ENCODE peak calls at places on chromosomes 7 and 10, in six cellular contexts. H, K, J, T, M and N are unnamed samples.

GRCh38 chr7:81236560-81236959 is 317.7 kb upstream of the SEMA3C start:
- DNase-seq in H (no peak), K (no peak), J (no peak), T (no peak), M (no peak), N (no peak)

GRCh38 chr10:109239371-109239770 is 683.9 kb downstream of the XPNPEP1 start:
- DNase-seq in H (no peak), K (no peak), J (no peak), T (no peak), M (peak), N (no peak)

GRCh38 chr7:80385512-80385911 is 126.4 kb downstream of the GNAT3 start:
- DNase-seq in H (no peak), K (no peak), J (no peak), T (no peak), M (no peak), N (no peak)

GRCh38 chr10:126561499-126562208 is 108.8 kb downstream of the C10orf90 start:
- DNase-seq in H (no peak), K (no peak), J (no peak), T (no peak), M (no peak), N (no peak)

GRCh38 chr7:42227523-42227922 is 9.5 kb downstream of the GLI3 start:
- DNase-seq in H (no peak), K (no peak), J (no peak), T (no peak), M (no peak), N (peak)

GRCh38 chr10:106182542-106182941 is 982.0 kb downstream of the SORCS1 start:
- DNase-seq in H (no peak), K (peak), J (no peak), T (no peak), M (no peak), N (no peak)

GRCh38 chr10:35690534-35690933 is 48.4 kb upstream of the FZD8 start:
- DNase-seq in H (no peak), K (no peak), J (peak), T (no peak), M (no peak), N (no peak)

GRCh38 chr10:43233601-43234430 is 33.0 kb downstream of the RASGEF1A start:
- DNase-seq in H (no peak), K (peak), J (no peak), T (peak), M (no peak), N (no peak)

GRCh38 chr7:30846378-30846777 is 65.3 kb upstream of the AQP1 start:
- DNase-seq in H (no peak), K (no peak), J (peak), T (no peak), M (no peak), N (no peak)

GRCh38 chr10:15515207-15515606 is 144.1 kb upstream of the FAM171A1 start:
- DNase-seq in H (no peak), K (no peak), J (peak), T (no peak), M (no peak), N (no peak)

GRCh38 chr7:953547-954327 is 743 bp downstream of the ADAP1 start:
- DNase-seq in H (no peak), K (peak), J (peak), T (peak), M (no peak), N (peak)

GRCh38 chr7:956031-956430 is 1.6 kb upstream of the ADAP1 start:
- DNase-seq in H (no peak), K (peak), J (no peak), T (no peak), M (no peak), N (no peak)

GRCh38 chr7:952548-953441 is 1.7 kb downstream of the ADAP1 start:
- DNase-seq in H (no peak), K (peak), J (no peak), T (no peak), M (no peak), N (no peak)

GRCh38 chr7:951881-952547 is 2.5 kb downstream of the ADAP1 start:
- DNase-seq in H (no peak), K (peak), J (no peak), T (no peak), M (no peak), N (no peak)

GRCh38 chr7:954330-955238 is at the start of gene ADAP1:
- DNase-seq in H (no peak), K (peak), J (no peak), T (peak), M (no peak), N (peak)
- TF ChIP-seq CTCF in H (peak), K (no peak), J (no peak), T (no peak), M (peak), N (peak)

GRCh38 chr10:125159486-125159931 is 854 bp downstream of the CTBP2 start:
- DNase-seq in H (no peak), K (peak), J (no peak), T (no peak), M (no peak), N (no peak)

GRCh38 chr10:125160856-125161569 is 650 bp upstream of the CTBP2 start:
- DNase-seq in H (no peak), K (peak), J (peak), T (peak), M (peak), N (peak)

GRCh38 chr10:125162181-125162906 is 2.0 kb upstream of the CTBP2 start:
- DNase-seq in H (no peak), K (no peak), J (peak), T (no peak), M (no peak), N (no peak)

GRCh38 chr10:125159932-125160855 is at the start of gene CTBP2:
- DNase-seq in H (no peak), K (peak), J (peak), T (peak), M (no peak), N (no peak)

DNA sequence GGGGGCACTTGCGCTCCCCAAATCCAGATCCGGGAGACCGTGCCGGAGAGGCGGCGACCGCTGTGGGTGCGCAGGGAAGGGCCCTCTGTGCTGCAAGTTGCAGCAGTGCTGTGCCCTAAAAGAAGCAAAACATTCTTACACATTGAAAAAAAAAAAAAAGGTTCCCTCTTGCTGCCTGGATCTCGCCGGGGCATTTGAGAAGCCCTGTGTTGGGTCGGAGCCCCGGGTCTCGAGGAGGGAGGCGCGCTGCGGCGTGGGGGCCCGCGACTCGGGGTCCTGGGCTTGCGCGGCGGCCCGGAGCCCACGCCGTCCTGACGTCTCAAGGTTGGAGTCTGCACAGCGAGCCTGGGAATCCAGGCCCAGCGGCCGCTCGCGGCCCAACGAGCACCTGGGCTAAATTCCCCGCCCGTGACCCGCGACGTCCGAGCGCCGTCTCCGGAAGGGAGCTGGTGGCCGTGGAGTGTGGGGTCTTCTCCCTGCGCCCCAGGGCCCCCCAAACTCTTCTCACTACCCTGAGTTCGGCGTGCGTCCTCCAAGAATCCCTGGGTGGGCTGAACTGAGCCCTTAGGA is 1.3 kb upstream of the CTBP2 start:
- DNase-seq in H (no peak), K (peak), J (no peak), T (no peak), M (no peak), N (no peak)
- TF ChIP-seq CTCF in H (peak), K (peak), J (peak), T (peak), M (peak), N (no peak)

GRCh38 chr7:66894463-66895080 is 26.5 kb upstream of the TMEM248 start:
- DNase-seq in H (no peak), K (no peak), J (no peak), T (no peak), M (no peak), N (no peak)
- TF ChIP-seq CTCF in H (peak), K (no peak), J (peak), T (peak), M (peak), N (no peak)

GRCh38 chr10:22992621-22993020 is 64.8 kb downstream of the ARMC3 start:
- DNase-seq in H (no peak), K (no peak), J (no peak), T (no peak), M (no peak), N (no peak)

GRCh38 chr10:22990443-22990842 is 62.6 kb downstream of the ARMC3 start:
- DNase-seq in H (no peak), K (no peak), J (no peak), T (no peak), M (no peak), N (no peak)

GRCh38 chr10:22992075-22992474 is 64.2 kb downstream of the ARMC3 start:
- DNase-seq in H (no peak), K (no peak), J (no peak), T (no peak), M (no peak), N (peak)

GRCh38 chr10:22986771-22987542 is 59.1 kb downstream of the ARMC3 start:
- DNase-seq in H (no peak), K (no peak), J (no peak), T (no peak), M (peak), N (no peak)

DNA sequence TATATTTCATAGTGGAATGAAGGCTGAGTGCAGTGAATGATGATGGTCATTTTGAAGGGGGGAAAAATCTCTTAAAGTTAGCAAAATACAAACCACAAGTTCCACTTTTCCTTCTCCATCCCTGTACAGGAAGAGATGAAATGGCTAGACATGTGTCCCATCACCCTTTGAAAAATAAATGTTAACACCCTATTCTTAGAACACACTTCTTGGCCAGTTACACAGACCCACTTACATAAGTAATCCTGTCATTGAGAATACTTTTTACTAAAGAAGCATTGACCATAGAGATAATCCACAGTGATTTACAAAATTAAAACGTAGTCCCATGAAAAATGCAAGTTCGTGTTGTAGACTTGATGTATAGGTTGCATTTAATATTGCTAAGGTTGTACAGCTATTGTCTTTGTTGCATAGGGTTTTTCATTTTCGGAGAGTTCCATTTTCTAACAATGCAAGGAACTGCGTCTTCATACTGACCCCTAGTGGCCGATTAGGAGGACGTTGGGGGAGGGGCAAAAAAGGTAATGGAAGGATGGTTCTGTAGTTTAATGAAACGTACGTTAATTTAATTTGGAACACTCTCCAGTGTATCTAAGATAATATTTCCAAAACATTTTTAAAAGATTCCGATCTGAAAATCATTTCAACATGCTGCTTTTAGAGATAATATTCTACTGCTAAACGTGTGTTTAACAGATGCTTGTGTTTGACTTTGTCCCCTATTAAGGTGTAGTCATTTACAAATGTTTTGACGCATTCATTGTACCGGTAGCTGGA is 60.9 kb downstream of the ARMC3 start:
- DNase-seq in H (peak), K (no peak), J (peak), T (peak), M (peak), N (peak)
- TF ChIP-seq CTCF in H (peak), K (peak), J (peak), T (peak), M (peak), N (peak)

GRCh38 chr10:127715782-127716378 is 21.1 kb upstream of the FOXI2 start:
- DNase-seq in H (peak), K (no peak), J (no peak), T (no peak), M (no peak), N (no peak)
- TF ChIP-seq CTCF in H (peak), K (peak), J (peak), T (peak), M (no peak), N (peak)

GRCh38 chr10:26435852-26436251 is 2.3 kb upstream of the APBB1IP start:
- DNase-seq in H (no peak), K (no peak), J (no peak), T (no peak), M (no peak), N (no peak)

GRCh38 chr10:26438534-26439269 is 561 bp downstream of the APBB1IP start:
- DNase-seq in H (no peak), K (peak), J (no peak), T (no peak), M (no peak), N (peak)

GRCh38 chr10:26436848-26437247 is 1.3 kb upstream of the APBB1IP start:
- DNase-seq in H (no peak), K (no peak), J (no peak), T (no peak), M (no peak), N (peak)

GRCh38 chr10:26439436-26440090 is 1.4 kb downstream of the APBB1IP start:
- DNase-seq in H (no peak), K (no peak), J (no peak), T (no peak), M (no peak), N (no peak)

DNA sequence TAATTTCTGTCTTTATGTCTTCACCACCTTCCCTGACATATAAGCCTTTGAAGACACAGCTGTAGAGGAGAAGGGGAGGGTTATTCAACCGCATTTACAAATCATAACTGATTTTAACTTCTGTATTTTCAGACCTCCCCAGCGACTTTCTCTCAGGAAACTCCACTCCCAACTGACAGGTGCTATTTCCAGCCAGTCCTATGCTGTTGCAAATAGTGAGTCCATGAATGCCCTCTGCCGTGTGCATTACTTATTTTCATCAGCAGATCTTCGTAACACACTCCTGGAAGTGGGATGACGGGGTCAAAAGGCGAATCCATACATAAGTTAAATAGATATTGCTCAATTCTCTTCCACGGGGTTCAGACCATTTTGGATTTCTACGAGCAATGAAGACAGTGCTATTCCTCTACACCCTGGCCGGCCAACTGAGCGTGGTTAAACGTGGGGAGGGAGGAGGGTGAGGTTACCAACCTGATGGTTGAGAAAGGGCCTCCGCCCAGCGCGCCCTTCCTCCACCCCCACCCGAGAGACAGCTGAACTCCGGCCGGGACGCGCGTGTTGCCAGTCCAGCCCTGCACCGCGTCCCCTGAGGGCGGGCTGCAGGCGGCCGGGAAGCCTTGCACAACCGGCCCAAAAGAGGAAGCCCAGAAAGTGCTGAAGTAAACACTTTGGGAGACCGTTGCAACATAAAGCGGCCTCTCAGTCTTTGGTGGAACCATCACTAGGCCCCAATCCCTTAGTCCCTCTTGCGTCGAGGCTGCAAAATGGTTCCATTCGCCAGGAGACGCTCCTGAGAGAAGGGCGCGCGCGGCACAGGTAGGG is at the start of gene APBB1IP:
- DNase-seq in H (no peak), K (peak), J (no peak), T (no peak), M (no peak), N (peak)
- TF ChIP-seq CTCF in H (no peak), K (no peak), J (no peak), T (no peak), M (no peak), N (no peak)

DNA sequence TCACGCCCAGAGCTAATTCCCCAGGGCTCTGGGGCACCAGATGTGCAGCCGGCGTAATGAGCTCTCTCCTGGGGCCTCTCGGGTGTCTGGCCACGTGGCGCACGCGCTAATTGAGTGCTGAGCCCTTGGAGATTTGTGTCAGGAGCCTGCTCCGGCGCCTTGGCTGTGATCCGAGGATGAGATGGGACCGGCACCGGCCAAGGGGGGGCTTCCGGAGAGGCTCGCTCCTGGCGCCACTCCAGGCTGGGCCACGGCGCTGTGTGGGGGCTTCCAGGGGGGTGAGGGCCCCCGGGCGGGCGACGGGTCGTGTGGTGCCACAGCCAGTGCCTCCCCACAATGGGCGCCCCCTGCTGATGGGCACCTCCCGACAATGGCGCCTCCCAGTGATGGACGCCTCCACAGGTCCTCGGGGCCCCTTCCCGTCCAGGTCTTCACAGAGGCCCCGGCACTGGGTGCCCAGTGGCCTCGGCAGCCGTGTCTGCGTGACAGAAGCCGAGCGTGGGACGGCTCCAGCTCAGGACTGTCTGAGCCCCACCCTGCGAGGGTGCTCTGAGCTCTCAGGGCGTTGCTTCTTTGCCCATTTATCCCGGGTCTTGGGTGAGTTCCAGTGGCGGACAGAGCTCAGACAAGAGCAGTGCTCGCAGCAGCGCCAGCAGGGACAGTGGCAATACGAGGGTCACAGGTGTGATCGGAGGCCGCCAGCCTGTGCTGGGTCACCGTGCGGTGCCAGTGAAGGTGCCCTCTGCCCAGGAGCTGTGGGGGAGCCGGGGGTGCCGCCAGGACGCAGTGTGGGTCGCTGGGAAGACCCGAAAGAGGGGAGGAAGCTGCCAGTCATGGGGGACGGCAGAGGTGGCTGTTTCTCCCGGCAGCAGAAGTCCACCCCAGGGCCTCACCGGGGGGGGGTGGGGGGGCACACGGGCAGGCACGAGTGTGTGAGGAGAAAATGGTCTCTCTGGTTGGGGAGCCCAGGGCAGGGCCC is 8.2 kb upstream of the NKX6-2 start:
- DNase-seq in H (no peak), K (no peak), J (no peak), T (peak), M (no peak), N (no peak)
- TF ChIP-seq CTCF in H (peak), K (no peak), J (no peak), T (peak), M (no peak), N (no peak)

GRCh38 chr10:78433722-78434535 is 400.3 kb downstream of the RPS24 start:
- DNase-seq in H (no peak), K (no peak), J (no peak), T (peak), M (no peak), N (no peak)

GRCh38 chr10:78434886-78435285 is 401.2 kb downstream of the RPS24 start:
- DNase-seq in H (no peak), K (no peak), J (no peak), T (no peak), M (no peak), N (no peak)

GRCh38 chr10:78433063-78433717 is 399.5 kb downstream of the RPS24 start:
- DNase-seq in H (no peak), K (no peak), J (no peak), T (no peak), M (no peak), N (no peak)

GRCh38 chr10:78429994-78430393 is 396.3 kb downstream of the RPS24 start:
- DNase-seq in H (no peak), K (no peak), J (no peak), T (no peak), M (no peak), N (no peak)

GRCh38 chr10:78432582-78432981 is 398.9 kb downstream of the RPS24 start:
- DNase-seq in H (no peak), K (no peak), J (no peak), T (peak), M (no peak), N (no peak)
- TF ChIP-seq CTCF in H (peak), K (no peak), J (peak), T (peak), M (peak), N (no peak)

GRCh38 chr10:5198386-5198785 is 1.7 kb downstream of the AKR1C4 start:
- DNase-seq in H (no peak), K (no peak), J (no peak), T (no peak), M (no peak), N (no peak)

GRCh38 chr10:5194431-5194830 is 2.2 kb upstream of the AKR1C4 start:
- DNase-seq in H (no peak), K (no peak), J (no peak), T (no peak), M (no peak), N (no peak)

GRCh38 chr10:5195727-5196374 is 786 bp upstream of the AKR1C4 start:
- DNase-seq in H (no peak), K (no peak), J (no peak), T (no peak), M (no peak), N (no peak)

GRCh38 chr10:5196613-5197234 is at the start of gene AKR1C4:
- DNase-seq in H (no peak), K (no peak), J (no peak), T (no peak), M (no peak), N (no peak)

GRCh38 chr10:5199398-5199797 is 2.8 kb downstream of the AKR1C4 start:
- DNase-seq in H (no peak), K (peak), J (no peak), T (no peak), M (no peak), N (no peak)
- TF ChIP-seq CTCF in H (peak), K (peak), J (no peak), T (peak), M (no peak), N (no peak)